ENCODE peak calls at places on chromosomes 13 and 19, in nine cellular contexts. One of them, this sample, is unnamed.

GRCh38 chr13:83048419-83048818 is 833.9 kb downstream of the SLITRK1 start:
- DNase-seq in OCI-LY7: no peak
- DNase-seq in effector memory CD4-positive, alpha-beta T cell: no peak
- DNase-seq in breast epithelium: no peak
- DNase-seq in MM.1S: no peak
- DNase-seq in IMR-90: peak; percentile 3
- DNase-seq in CD4-positive, CD25-positive, alpha-beta regulatory T cell: no peak
- DNase-seq in brain microvascular endothelial cell: no peak
- DNase-seq in ovary: no peak
- DNase-seq in this sample: no peak

GRCh38 chr13:40221460-40222201 is 444.8 kb downstream of the FOXO1 start:
- DNase-seq in CD4-positive, CD25-positive, alpha-beta regulatory T cell: peak; percentile 81
- DNase-seq in ovary: no peak
- DNase-seq in IMR-90: no peak
- DNase-seq in effector memory CD4-positive, alpha-beta T cell: peak; percentile 20
- DNase-seq in breast epithelium: peak; percentile 58
- DNase-seq in MM.1S: peak; percentile 7
- DNase-seq in OCI-LY7: no peak
- DNase-seq in brain microvascular endothelial cell: peak; percentile 79
- DNase-seq in this sample: no peak

GRCh38 chr13:30112602-30113435 is 194.5 kb downstream of the KATNAL1 start:
- DNase-seq in OCI-LY7: peak; percentile 81
- DNase-seq in ovary: peak; percentile 75
- DNase-seq in breast epithelium: peak; percentile 84
- DNase-seq in MM.1S: peak; percentile 56
- DNase-seq in CD4-positive, CD25-positive, alpha-beta regulatory T cell: peak; percentile 89
- DNase-seq in brain microvascular endothelial cell: peak; percentile 61
- DNase-seq in effector memory CD4-positive, alpha-beta T cell: peak; percentile 50
- DNase-seq in IMR-90: peak; percentile 85
- DNase-seq in this sample: peak; percentile 71

GRCh38 chr19:979318-979741 is 4.8 kb upstream of the WDR18 start:
- DNase-seq in IMR-90: no peak
- DNase-seq in breast epithelium: no peak
- DNase-seq in effector memory CD4-positive, alpha-beta T cell: no peak
- DNase-seq in MM.1S: no peak
- DNase-seq in brain microvascular endothelial cell: no peak
- DNase-seq in ovary: no peak
- DNase-seq in OCI-LY7: no peak
- DNase-seq in CD4-positive, CD25-positive, alpha-beta regulatory T cell: no peak
- DNase-seq in this sample: no peak

GRCh38 chr13:45207319-45207718 is 6.5 kb upstream of the KCTD4 start:
- DNase-seq in breast epithelium: no peak
- DNase-seq in brain microvascular endothelial cell: no peak
- DNase-seq in MM.1S: no peak
- DNase-seq in OCI-LY7: no peak
- DNase-seq in effector memory CD4-positive, alpha-beta T cell: no peak
- DNase-seq in ovary: no peak
- DNase-seq in IMR-90: no peak
- DNase-seq in CD4-positive, CD25-positive, alpha-beta regulatory T cell: no peak
- DNase-seq in this sample: no peak

GRCh38 chr13:71998223-71998622 is 131.2 kb upstream of the DACH1 start:
- DNase-seq in effector memory CD4-positive, alpha-beta T cell: no peak
- DNase-seq in OCI-LY7: no peak
- DNase-seq in MM.1S: no peak
- DNase-seq in brain microvascular endothelial cell: no peak
- DNase-seq in breast epithelium: no peak
- DNase-seq in ovary: no peak
- DNase-seq in IMR-90: no peak
- DNase-seq in CD4-positive, CD25-positive, alpha-beta regulatory T cell: no peak
- DNase-seq in this sample: no peak

GRCh38 chr19:5292843-5293606 is 47.6 kb downstream of the PTPRS start:
- DNase-seq in ovary: peak; percentile 85
- DNase-seq in OCI-LY7: peak; percentile 83
- DNase-seq in brain microvascular endothelial cell: peak; percentile 45
- DNase-seq in IMR-90: peak; percentile 65
- DNase-seq in breast epithelium: peak; percentile 57
- DNase-seq in CD4-positive, CD25-positive, alpha-beta regulatory T cell: peak; percentile 30
- DNase-seq in MM.1S: no peak
- DNase-seq in effector memory CD4-positive, alpha-beta T cell: no peak
- DNase-seq in this sample: peak; percentile 73

GRCh38 chr13:81302125-81302524 is 961.2 kb upstream of the SPRY2 start:
- DNase-seq in breast epithelium: no peak
- DNase-seq in CD4-positive, CD25-positive, alpha-beta regulatory T cell: no peak
- DNase-seq in OCI-LY7: no peak
- DNase-seq in effector memory CD4-positive, alpha-beta T cell: no peak
- DNase-seq in ovary: no peak
- DNase-seq in MM.1S: no peak
- DNase-seq in brain microvascular endothelial cell: no peak
- DNase-seq in IMR-90: no peak
- DNase-seq in this sample: no peak

GRCh38 chr13:40402931-40403412 is 263.5 kb downstream of the FOXO1 start:
- DNase-seq in MM.1S: no peak
- DNase-seq in CD4-positive, CD25-positive, alpha-beta regulatory T cell: no peak
- DNase-seq in brain microvascular endothelial cell: peak; percentile 85
- DNase-seq in IMR-90: peak; percentile 49
- DNase-seq in ovary: peak; percentile 42
- DNase-seq in effector memory CD4-positive, alpha-beta T cell: no peak
- DNase-seq in OCI-LY7: no peak
- DNase-seq in breast epithelium: no peak
- DNase-seq in this sample: no peak

GRCh38 chr19:35348909-35349611 is 1.4 kb downstream of the FFAR1 start:
- DNase-seq in effector memory CD4-positive, alpha-beta T cell: no peak
- DNase-seq in breast epithelium: no peak
- DNase-seq in ovary: peak; percentile 86
- DNase-seq in IMR-90: no peak
- DNase-seq in MM.1S: no peak
- DNase-seq in OCI-LY7: peak; percentile 93
- DNase-seq in brain microvascular endothelial cell: no peak
- DNase-seq in CD4-positive, CD25-positive, alpha-beta regulatory T cell: no peak
- DNase-seq in this sample: no peak

GRCh38 chr13:59745395-59745788 is 418.3 kb downstream of the DIAPH3 start:
- DNase-seq in IMR-90: peak; percentile 78
- DNase-seq in breast epithelium: no peak
- DNase-seq in OCI-LY7: no peak
- DNase-seq in CD4-positive, CD25-positive, alpha-beta regulatory T cell: no peak
- DNase-seq in MM.1S: no peak
- DNase-seq in brain microvascular endothelial cell: peak; percentile 49
- DNase-seq in effector memory CD4-positive, alpha-beta T cell: no peak
- DNase-seq in ovary: no peak
- DNase-seq in this sample: no peak

GRCh38 chr19:18484992-18485391 is 36.9 kb downstream of the ELL start:
- DNase-seq in effector memory CD4-positive, alpha-beta T cell: no peak
- DNase-seq in IMR-90: no peak
- DNase-seq in ovary: no peak
- DNase-seq in MM.1S: no peak
- DNase-seq in brain microvascular endothelial cell: no peak
- DNase-seq in OCI-LY7: no peak
- DNase-seq in breast epithelium: no peak
- DNase-seq in CD4-positive, CD25-positive, alpha-beta regulatory T cell: no peak
- DNase-seq in this sample: no peak

GRCh38 chr13:67048793-67049150 is 181.4 kb downstream of the PCDH9 start:
- DNase-seq in MM.1S: no peak
- DNase-seq in breast epithelium: no peak
- DNase-seq in CD4-positive, CD25-positive, alpha-beta regulatory T cell: no peak
- DNase-seq in effector memory CD4-positive, alpha-beta T cell: no peak
- DNase-seq in brain microvascular endothelial cell: peak; percentile 78
- DNase-seq in ovary: no peak
- DNase-seq in IMR-90: peak; percentile 82
- DNase-seq in OCI-LY7: no peak
- DNase-seq in this sample: no peak

GRCh38 chr19:29497686-29498436 is 27.9 kb upstream of the VSTM2B start:
- DNase-seq in effector memory CD4-positive, alpha-beta T cell: no peak
- DNase-seq in brain microvascular endothelial cell: no peak
- DNase-seq in ovary: no peak
- DNase-seq in IMR-90: no peak
- DNase-seq in CD4-positive, CD25-positive, alpha-beta regulatory T cell: no peak
- DNase-seq in breast epithelium: no peak
- DNase-seq in MM.1S: no peak
- DNase-seq in OCI-LY7: no peak
- DNase-seq in this sample: peak; percentile 29

GRCh38 chr19:47111081-47111589 is 2.4 kb downstream of the ZC3H4 start:
- DNase-seq in breast epithelium: no peak
- DNase-seq in effector memory CD4-positive, alpha-beta T cell: no peak
- DNase-seq in OCI-LY7: peak; percentile 60
- DNase-seq in ovary: no peak
- DNase-seq in CD4-positive, CD25-positive, alpha-beta regulatory T cell: peak; percentile 68
- DNase-seq in IMR-90: no peak
- DNase-seq in MM.1S: peak; percentile 45
- DNase-seq in brain microvascular endothelial cell: no peak
- DNase-seq in this sample: no peak

GRCh38 chr13:99303863-99304521 is 3.2 kb downstream of the GPR183 start:
- DNase-seq in effector memory CD4-positive, alpha-beta T cell: peak; percentile 57
- DNase-seq in MM.1S: no peak
- DNase-seq in IMR-90: no peak
- DNase-seq in ovary: no peak
- DNase-seq in OCI-LY7: no peak
- DNase-seq in breast epithelium: no peak
- DNase-seq in brain microvascular endothelial cell: no peak
- DNase-seq in CD4-positive, CD25-positive, alpha-beta regulatory T cell: no peak
- DNase-seq in this sample: peak; percentile 30

GRCh38 chr13:99304541-99304940 is 2.7 kb downstream of the GPR183 start:
- DNase-seq in CD4-positive, CD25-positive, alpha-beta regulatory T cell: no peak
- DNase-seq in IMR-90: no peak
- DNase-seq in breast epithelium: no peak
- DNase-seq in MM.1S: no peak
- DNase-seq in brain microvascular endothelial cell: no peak
- DNase-seq in effector memory CD4-positive, alpha-beta T cell: no peak
- DNase-seq in OCI-LY7: no peak
- DNase-seq in ovary: no peak
- DNase-seq in this sample: no peak

GRCh38 chr13:99307247-99307646 is at the start of gene GPR183:
- DNase-seq in effector memory CD4-positive, alpha-beta T cell: no peak
- DNase-seq in IMR-90: peak; percentile 43
- DNase-seq in brain microvascular endothelial cell: peak; percentile 53
- DNase-seq in MM.1S: no peak
- DNase-seq in breast epithelium: no peak
- DNase-seq in ovary: no peak
- DNase-seq in CD4-positive, CD25-positive, alpha-beta regulatory T cell: peak; percentile 79
- DNase-seq in OCI-LY7: no peak
- DNase-seq in this sample: no peak

GRCh38 chr13:99307648-99308339 is 595 bp upstream of the GPR183 start:
- DNase-seq in brain microvascular endothelial cell: peak; percentile 88
- DNase-seq in IMR-90: peak; percentile 83
- DNase-seq in CD4-positive, CD25-positive, alpha-beta regulatory T cell: peak; percentile 73
- DNase-seq in ovary: no peak
- DNase-seq in MM.1S: no peak
- DNase-seq in breast epithelium: no peak
- DNase-seq in effector memory CD4-positive, alpha-beta T cell: peak; percentile 39
- DNase-seq in OCI-LY7: no peak
- DNase-seq in this sample: no peak

DNA sequence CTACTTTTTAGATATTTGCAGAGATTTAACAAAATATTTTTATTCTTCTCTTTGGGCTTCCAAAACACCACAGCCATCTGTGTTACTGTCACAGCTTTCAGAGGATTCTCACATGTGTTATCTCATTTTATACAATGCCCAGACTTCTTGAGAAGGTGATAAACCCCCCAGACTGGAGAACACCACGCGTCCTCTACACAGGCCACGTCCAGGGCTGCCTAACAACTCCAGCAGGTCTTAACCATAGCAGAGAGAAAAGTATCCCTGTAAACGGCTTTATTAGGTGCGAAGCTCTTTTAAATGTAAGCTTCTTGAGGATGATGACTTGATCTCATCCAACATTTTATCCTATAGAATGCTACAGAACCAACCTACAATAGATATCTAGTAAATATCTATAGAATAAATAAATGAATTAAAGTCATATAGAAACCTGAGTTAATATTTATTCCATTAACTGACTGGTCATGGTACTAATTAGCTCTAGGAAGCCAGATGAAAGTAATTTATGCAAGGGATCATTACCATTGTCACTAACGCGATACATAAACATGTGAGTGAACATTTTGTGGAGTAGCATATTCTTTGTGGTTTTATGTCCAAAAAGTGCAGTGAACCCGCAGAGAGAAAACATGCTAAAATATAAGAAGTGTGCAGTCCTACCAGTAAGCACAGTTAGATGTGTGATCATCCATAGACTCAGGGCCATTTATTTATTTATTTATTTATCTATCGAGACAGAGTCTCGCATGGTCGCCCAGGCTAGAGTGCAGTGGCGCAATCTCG is 1.8 kb downstream of the GPR183 start:
- DNase-seq in breast epithelium: no peak
- DNase-seq in ovary: no peak
- DNase-seq in brain microvascular endothelial cell: no peak
- DNase-seq in CD4-positive, CD25-positive, alpha-beta regulatory T cell: no peak
- DNase-seq in MM.1S: no peak
- DNase-seq in IMR-90: no peak
- DNase-seq in effector memory CD4-positive, alpha-beta T cell: no peak
- DNase-seq in OCI-LY7: no peak
- DNase-seq in this sample: no peak
- H3K4me3 ChIP-seq in breast epithelium: peak overlapping the region; percentile 35
- H3K4me3 ChIP-seq in ovary: no peak overlapping the region
- H3K4me3 ChIP-seq in brain microvascular endothelial cell: no peak overlapping the region
- H3K4me3 ChIP-seq in CD4-positive, CD25-positive, alpha-beta regulatory T cell: peak overlapping the region; percentile 96
- H3K4me3 ChIP-seq in MM.1S: no peak overlapping the region
- H3K4me3 ChIP-seq in IMR-90: no peak overlapping the region
- H3K4me3 ChIP-seq in effector memory CD4-positive, alpha-beta T cell: peak overlapping the region; percentile 85
- H3K4me3 ChIP-seq in OCI-LY7: no peak overlapping the region
- H3K4me3 ChIP-seq in this sample: peak overlapping the region; percentile 35

GRCh38 chr13:48038763-48039162 is 1.2 kb downstream of the NUDT15 start:
- DNase-seq in MM.1S: no peak
- DNase-seq in OCI-LY7: peak; percentile 37
- DNase-seq in breast epithelium: no peak
- DNase-seq in brain microvascular endothelial cell: no peak
- DNase-seq in IMR-90: no peak
- DNase-seq in effector memory CD4-positive, alpha-beta T cell: no peak
- DNase-seq in ovary: no peak
- DNase-seq in CD4-positive, CD25-positive, alpha-beta regulatory T cell: peak; percentile 12
- DNase-seq in this sample: no peak
- H3K4me3 ChIP-seq in MM.1S: peak overlapping the region; percentile 80
- H3K4me3 ChIP-seq in OCI-LY7: peak overlapping the region; percentile 78
- H3K4me3 ChIP-seq in breast epithelium: no peak overlapping the region
- H3K4me3 ChIP-seq in brain microvascular endothelial cell: peak overlapping the region; percentile 83
- H3K4me3 ChIP-seq in IMR-90: no peak overlapping the region
- H3K4me3 ChIP-seq in effector memory CD4-positive, alpha-beta T cell: no peak overlapping the region
- H3K4me3 ChIP-seq in ovary: no peak overlapping the region
- H3K4me3 ChIP-seq in CD4-positive, CD25-positive, alpha-beta regulatory T cell: peak overlapping the region; percentile 84
- H3K4me3 ChIP-seq in this sample: peak overlapping the region; percentile 83

GRCh38 chr19:56537442-56537841 is 1.3 kb upstream of the ZFP28 start:
- DNase-seq in OCI-LY7: no peak
- DNase-seq in MM.1S: no peak
- DNase-seq in IMR-90: no peak
- DNase-seq in brain microvascular endothelial cell: no peak
- DNase-seq in breast epithelium: no peak
- DNase-seq in effector memory CD4-positive, alpha-beta T cell: no peak
- DNase-seq in CD4-positive, CD25-positive, alpha-beta regulatory T cell: no peak
- DNase-seq in ovary: no peak
- DNase-seq in this sample: no peak
- H3K4me3 ChIP-seq in OCI-LY7: no peak overlapping the region
- H3K4me3 ChIP-seq in MM.1S: no peak overlapping the region
- H3K4me3 ChIP-seq in IMR-90: no peak overlapping the region
- H3K4me3 ChIP-seq in brain microvascular endothelial cell: no peak overlapping the region
- H3K4me3 ChIP-seq in breast epithelium: peak overlapping the region; percentile 77
- H3K4me3 ChIP-seq in effector memory CD4-positive, alpha-beta T cell: peak overlapping the region; percentile 83
- H3K4me3 ChIP-seq in CD4-positive, CD25-positive, alpha-beta regulatory T cell: peak overlapping the region; percentile 68
- H3K4me3 ChIP-seq in ovary: no peak overlapping the region
- H3K4me3 ChIP-seq in this sample: peak overlapping the region; percentile 64

DNA sequence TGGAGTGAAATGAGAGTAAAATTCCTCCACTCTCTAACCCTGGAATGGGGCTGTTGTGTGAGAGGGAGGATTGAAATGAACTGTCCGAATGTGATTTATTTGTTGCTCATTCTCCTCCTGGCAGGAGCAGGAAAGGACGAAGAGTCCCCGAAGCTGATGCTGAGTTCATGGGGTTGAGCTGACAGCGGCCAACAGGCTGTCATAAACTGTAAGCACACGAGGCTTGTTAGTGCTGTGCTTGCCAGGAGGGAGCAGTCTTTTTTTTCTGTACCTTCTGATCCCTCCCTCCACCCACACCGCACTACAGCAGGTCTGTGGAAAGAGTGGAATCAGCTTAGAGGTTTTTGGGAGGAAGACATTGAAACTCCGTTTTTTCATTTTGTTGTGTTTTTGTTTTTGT is 33.0 kb upstream of the ZNF331 start:
- DNase-seq in MM.1S: no peak
- DNase-seq in OCI-LY7: no peak
- DNase-seq in IMR-90: no peak
- DNase-seq in breast epithelium: no peak
- DNase-seq in ovary: no peak
- DNase-seq in brain microvascular endothelial cell: no peak
- DNase-seq in effector memory CD4-positive, alpha-beta T cell: no peak
- DNase-seq in CD4-positive, CD25-positive, alpha-beta regulatory T cell: no peak
- DNase-seq in this sample: no peak
- H3K4me3 ChIP-seq in MM.1S: no peak overlapping the region
- H3K4me3 ChIP-seq in OCI-LY7: no peak overlapping the region
- H3K4me3 ChIP-seq in IMR-90: no peak overlapping the region
- H3K4me3 ChIP-seq in breast epithelium: peak overlapping the region; percentile 55
- H3K4me3 ChIP-seq in ovary: no peak overlapping the region
- H3K4me3 ChIP-seq in brain microvascular endothelial cell: no peak overlapping the region
- H3K4me3 ChIP-seq in effector memory CD4-positive, alpha-beta T cell: no peak overlapping the region
- H3K4me3 ChIP-seq in CD4-positive, CD25-positive, alpha-beta regulatory T cell: no peak overlapping the region
- H3K4me3 ChIP-seq in this sample: no peak overlapping the region